ENCODE peak calls at places on chromosomes 7 and 10, in five cellular contexts. E is GM12878, A is HCT116, U is K562, N is HepG2. S is an unnamed sample.

GRCh38 chr10:51985326-51985725 is 285.9 kb upstream of the CSTF2T start:
- DNase-seq in E (no peak), A (no peak), U (no peak), N (no peak), S (no peak)

GRCh38 chr7:28200598-28200997 is 20.0 kb upstream of the JAZF1 start:
- DNase-seq in E (no peak), A (no peak), U (no peak), N (no peak), S (no peak)

GRCh38 chr10:125824736-125825135 is 1.4 kb downstream of the BCCIP start:
- DNase-seq in E (no peak), A (no peak), U (no peak), N (no peak), S (no peak)

GRCh38 chr7:92695308-92696261 is 105.4 kb upstream of the FAM133B start:
- DNase-seq in E (no peak), A (peak), U (peak), N (peak), S (peak)

GRCh38 chr7:80428161-80429054 is 83.5 kb downstream of the GNAT3 start:
- DNase-seq in E (no peak), A (peak), U (no peak), N (peak), S (peak)

GRCh38 chr7:12436126-12436525 is 32.5 kb upstream of the VWDE start:
- DNase-seq in E (no peak), A (no peak), U (no peak), N (no peak), S (no peak)

GRCh38 chr7:10299384-10299783 is 674.3 kb upstream of the PHF14 start:
- DNase-seq in E (no peak), A (no peak), U (no peak), N (no peak), S (no peak)

GRCh38 chr10:70132098-70133029 is at the start of gene AIFM2:
- DNase-seq in E (no peak), A (peak), U (peak), N (peak), S (peak)

GRCh38 chr7:73717991-73718405 is 1.5 kb downstream of the STX1A start:
- DNase-seq in E (no peak), A (peak), U (no peak), N (no peak), S (no peak)

GRCh38 chr7:7183061-7183832 is 903 bp downstream of the C1GALT1 start:
- DNase-seq in E (no peak), A (no peak), U (peak), N (no peak), S (no peak)

GRCh38 chr7:103651978-103652377 is 206.0 kb upstream of the SLC26A5 start:
- DNase-seq in E (no peak), A (no peak), U (no peak), N (no peak), S (no peak)

GRCh38 chr7:30469303-30469702 is 9.3 kb downstream of the NOD1 start:
- DNase-seq in E (no peak), A (peak), U (no peak), N (peak), S (peak)

GRCh38 chr10:131851332-131851731 is 49.5 kb upstream of the PPP2R2D start:
- DNase-seq in E (no peak), A (no peak), U (no peak), N (no peak), S (no peak)

GRCh38 chr10:6044060-6044459 is 18.1 kb downstream of the IL2RA start:
- DNase-seq in E (no peak), A (no peak), U (no peak), N (no peak), S (no peak)

GRCh38 chr7:102864958-102865357 is 47.8 kb upstream of the LRRC17 start:
- DNase-seq in E (no peak), A (no peak), U (no peak), N (no peak), S (no peak)

GRCh38 chr7:82172896-82173295 is 270.7 kb downstream of the CACNA2D1 start:
- DNase-seq in E (no peak), A (no peak), U (no peak), N (no peak), S (no peak)

GRCh38 chr7:12550956-12551355 is 19.6 kb upstream of the SCIN start:
- DNase-seq in E (no peak), A (no peak), U (no peak), N (no peak), S (no peak)

GRCh38 chr10:131676971-131677421 is 223.8 kb upstream of the PPP2R2D start:
- DNase-seq in E (no peak), A (no peak), U (no peak), N (no peak), S (peak)

GRCh38 chr7:120873367-120873766 is 15.4 kb upstream of the TSPAN12 start:
- DNase-seq in E (no peak), A (no peak), U (no peak), N (no peak), S (no peak)

GRCh38 chr10:5546891-5547683 is 22.3 kb downstream of the CALML3 start:
- DNase-seq in E (no peak), A (peak), U (no peak), N (peak), S (no peak)

GRCh38 chr7:79984210-79984609 is 150.4 kb upstream of the GNAI1 start:
- DNase-seq in E (no peak), A (no peak), U (no peak), N (no peak), S (no peak)

GRCh38 chr10:71939304-71939703 is 24.9 kb upstream of the CHST3 start:
- DNase-seq in E (no peak), A (no peak), U (no peak), N (no peak), S (no peak)

GRCh38 chr10:47287805-47288204 is 12.2 kb upstream of the GDF10 start:
- DNase-seq in E (no peak), A (no peak), U (no peak), N (no peak), S (no peak)

GRCh38 chr7:6649241-6649961 is 12.3 kb downstream of the ZNF316 start:
- DNase-seq in E (no peak), A (no peak), U (no peak), N (no peak), S (no peak)

GRCh38 chr10:485776-486572 is 203.5 kb downstream of the DIP2C start:
- DNase-seq in E (no peak), A (no peak), U (no peak), N (no peak), S (no peak)

GRCh38 chr10:12613144-12613543 is 263.8 kb downstream of the CAMK1D start:
- DNase-seq in E (no peak), A (no peak), U (no peak), N (no peak), S (no peak)

GRCh38 chr7:113371376-113372043 is 253.2 kb upstream of the SMIM30 start:
- DNase-seq in E (no peak), A (no peak), U (no peak), N (no peak), S (no peak)

GRCh38 chr10:25745976-25746375 is 188.1 kb upstream of the MYO3A start:
- DNase-seq in E (no peak), A (no peak), U (no peak), N (no peak), S (no peak)

GRCh38 chr7:151704969-151705743 is 171.8 kb downstream of the PRKAG2 start:
- DNase-seq in E (no peak), A (no peak), U (peak), N (no peak), S (no peak)

GRCh38 chr10:100392686-100393003 is 45.6 kb downstream of the SCD start:
- DNase-seq in E (no peak), A (no peak), U (no peak), N (no peak), S (no peak)

GRCh38 chr7:2621061-2621828 is 10.5 kb upstream of the TTYH3 start:
- DNase-seq in E (no peak), A (no peak), U (no peak), N (no peak), S (no peak)

GRCh38 chr10:133128126-133129081 is 31.6 kb upstream of the KNDC1 start:
- DNase-seq in E (no peak), A (no peak), U (no peak), N (no peak), S (no peak)

GRCh38 chr10:133364645-133365431 is 7.0 kb upstream of the FUOM start:
- DNase-seq in E (no peak), A (no peak), U (no peak), N (no peak), S (no peak)

GRCh38 chr10:110524179-110524863 is 26.6 kb downstream of the DUSP5 start:
- DNase-seq in E (no peak), A (no peak), U (no peak), N (no peak), S (no peak)

GRCh38 chr10:103895458-103896186 is 22.4 kb downstream of the STN1 start:
- DNase-seq in E (no peak), A (peak), U (no peak), N (no peak), S (no peak)

GRCh38 chr10:90197766-90198165 is 496.4 kb downstream of the KIF20B start:
- DNase-seq in E (no peak), A (no peak), U (no peak), N (no peak), S (no peak)

GRCh38 chr7:131042269-131043160 is 285.2 kb upstream of the MKLN1 start:
- DNase-seq in E (no peak), A (no peak), U (no peak), N (no peak), S (peak)

GRCh38 chr7:25844109-25844915 is 307.7 kb upstream of the NFE2L3 start:
- DNase-seq in E (no peak), A (no peak), U (no peak), N (no peak), S (no peak)

GRCh38 chr7:28301148-28301641 is 111.1 kb upstream of the CREB5 start:
- DNase-seq in E (no peak), A (no peak), U (no peak), N (no peak), S (no peak)

GRCh38 chr7:2654059-2654458 is 22.3 kb downstream of the TTYH3 start:
- DNase-seq in E (no peak), A (no peak), U (no peak), N (no peak), S (no peak)

DNA sequence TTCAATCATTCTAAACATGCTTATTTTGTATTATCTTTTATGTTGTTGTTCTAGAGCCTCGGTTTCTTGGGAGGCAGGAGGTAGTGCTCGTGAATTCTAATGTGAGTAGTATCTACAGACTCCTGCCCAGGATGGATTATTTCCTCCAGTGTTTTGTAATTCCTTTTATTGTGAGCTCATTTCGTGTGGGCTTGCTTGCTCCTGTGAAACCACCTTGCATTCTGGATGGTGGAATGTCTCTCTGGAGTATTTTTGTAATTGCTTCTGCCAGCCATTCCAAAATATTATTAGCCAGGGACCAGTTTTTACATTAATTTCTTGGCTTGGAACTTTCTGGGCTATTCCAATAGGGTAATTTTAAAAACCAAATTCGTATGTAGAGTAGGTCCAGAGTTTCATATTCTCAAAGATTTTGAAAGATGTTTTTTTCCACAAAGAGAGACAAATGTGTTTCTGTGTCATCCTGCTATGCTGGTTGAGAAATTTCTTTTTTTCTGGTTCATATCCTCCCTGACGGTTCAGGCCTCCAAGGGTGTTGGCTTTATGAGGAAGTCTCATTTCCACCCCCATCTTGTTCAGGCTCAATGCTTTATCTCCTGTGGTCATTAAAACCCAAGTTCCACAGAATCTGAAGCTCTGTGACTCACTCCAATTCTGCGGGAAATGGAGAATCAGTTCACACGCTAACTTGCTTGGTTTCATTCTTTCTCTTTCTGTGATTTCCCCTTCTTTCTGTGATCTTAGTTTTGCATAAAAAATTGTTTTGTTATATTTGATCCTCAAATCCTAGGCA is 41.7 kb upstream of the CALD1 start:
- DNase-seq in E (peak), A (no peak), U (no peak), N (no peak), S (no peak)
- TF ChIP-seq ZNF274 in E (no peak), A (no peak), U (no peak), N (no peak), S (no peak)

GRCh38 chr7:46003896-46004875 is 83.1 kb upstream of the IGFBP3 start:
- DNase-seq in E (no peak), A (peak), U (no peak), N (no peak), S (no peak)
- TF ChIP-seq YY1 in E (no peak), A (no peak), U (no peak), N (no peak), S (no peak)

GRCh38 chr7:560966-561630 is 41.5 kb upstream of the PDGFA start:
- DNase-seq in E (no peak), A (no peak), U (no peak), N (no peak), S (no peak)

GRCh38 chr7:563629-564170 is 44.1 kb upstream of the PDGFA start:
- DNase-seq in E (no peak), A (no peak), U (no peak), N (no peak), S (no peak)

GRCh38 chr7:562394-562675 is 42.7 kb upstream of the PDGFA start:
- DNase-seq in E (no peak), A (no peak), U (no peak), N (no peak), S (no peak)

GRCh38 chr7:562789-563628 is 43.4 kb upstream of the PDGFA start:
- DNase-seq in E (no peak), A (no peak), U (no peak), N (no peak), S (no peak)

GRCh38 chr7:561631-562393 is 42.2 kb upstream of the PDGFA start:
- DNase-seq in E (no peak), A (no peak), U (no peak), N (no peak), S (no peak)
- TF ChIP-seq ZNF274 in E (no peak), A (no peak), U (no peak), N (no peak), S (no peak)

DNA sequence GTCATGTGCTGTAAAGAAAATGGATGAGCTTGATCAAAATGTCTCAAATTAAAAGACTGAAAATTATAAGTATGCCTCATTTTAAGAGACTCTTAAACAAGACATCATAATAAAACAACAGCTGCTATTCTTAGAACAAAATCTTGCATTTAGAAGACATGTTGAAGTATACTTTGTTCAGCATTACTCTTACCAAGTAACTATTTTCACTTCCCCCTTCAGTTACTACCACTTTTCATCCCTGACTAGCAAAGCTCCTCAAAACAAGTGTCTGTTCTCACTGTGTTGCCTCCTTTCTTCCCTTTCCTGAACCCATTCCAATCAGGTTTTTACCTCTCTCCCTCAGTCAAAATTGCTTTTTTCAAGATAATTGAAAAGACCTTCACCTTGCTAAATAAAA is 31.6 kb downstream of the ELAPOR2 start:
- DNase-seq in E (peak), A (no peak), U (no peak), N (no peak), S (no peak)
- TF ChIP-seq YY1 in E (no peak), A (no peak), U (no peak), N (no peak), S (no peak)

GRCh38 chr10:67934331-67934730 is 49.9 kb downstream of the SIRT1 start:
- DNase-seq in E (no peak), A (no peak), U (no peak), N (no peak), S (no peak)
- TF ChIP-seq ZNF274 in E (no peak), A (no peak), U (no peak), N (no peak), S (no peak)

GRCh38 chr7:69820479-69821192 is 222.4 kb downstream of the AUTS2 start:
- DNase-seq in E (no peak), A (no peak), U (no peak), N (no peak), S (no peak)

GRCh38 chr7:69817835-69818646 is 219.8 kb downstream of the AUTS2 start:
- DNase-seq in E (no peak), A (no peak), U (no peak), N (no peak), S (no peak)

GRCh38 chr7:69817096-69817495 is 218.8 kb downstream of the AUTS2 start:
- DNase-seq in E (no peak), A (no peak), U (no peak), N (no peak), S (no peak)

GRCh38 chr7:69818647-69819161 is 220.4 kb downstream of the AUTS2 start:
- DNase-seq in E (no peak), A (no peak), U (no peak), N (no peak), S (no peak)

DNA sequence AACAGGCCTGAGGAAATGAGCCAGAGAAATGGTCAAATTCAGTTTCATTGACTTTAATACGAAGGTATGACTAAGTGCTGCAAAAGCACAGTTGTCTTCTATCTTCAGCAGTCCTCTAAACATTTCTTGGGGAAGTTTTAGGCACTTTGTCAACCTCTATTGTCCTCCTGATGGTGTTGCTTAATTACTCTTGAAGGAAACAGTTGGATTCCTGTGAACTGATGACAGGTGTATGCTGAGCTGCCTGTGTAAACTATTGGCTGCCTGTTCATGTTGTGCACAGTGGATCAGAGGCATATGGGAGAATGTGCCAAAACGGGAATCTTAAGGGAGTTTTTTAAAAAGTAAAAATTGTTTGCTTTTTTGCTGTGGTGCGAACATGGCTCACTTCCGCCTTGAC is 221.0 kb downstream of the AUTS2 start:
- DNase-seq in E (no peak), A (no peak), U (no peak), N (no peak), S (no peak)
- TF ChIP-seq YY1 in E (no peak), A (no peak), U (no peak), N (no peak), S (no peak)

GRCh38 chr10:22086730-22087364 is 83.3 kb upstream of the DNAJC1 start:
- DNase-seq in E (no peak), A (peak), U (peak), N (peak), S (no peak)
- TF ChIP-seq ZNF274 in E (no peak), A (no peak), U (no peak), N (no peak), S (no peak)